ENCODE peak calls at places on chromosome 1, in four cellular contexts. M is progenitor cell of endocrine pancreas, S is WTC11, X is body of pancreas. J is an unnamed sample.

GRCh38 chr1:156821801-156822200 is 5.2 kb upstream of the SH2D2A start:
- DNase-seq in X (no peak), S (no peak), M (no peak), J (no peak)

GRCh38 chr1:43854473-43854872 is 79.1 kb upstream of the ARTN start:
- DNase-seq in X (no peak), S (no peak), M (no peak), J (no peak)

GRCh38 chr1:178521241-178521640 is 8.3 kb downstream of the TEX35 start:
- DNase-seq in M (no peak), X (no peak), S (no peak), J (no peak)

GRCh38 chr1:26991310-26992116 is 2.0 kb upstream of the TRNP1 start:
- DNase-seq in M (no peak), S (no peak), X (peak), J (no peak)

GRCh38 chr1:78834201-78834741 is 172.3 kb downstream of the ADGRL4 start:
- DNase-seq in X (no peak), S (no peak), M (no peak), J (no peak)

GRCh38 chr1:112504002-112504401 is 4.8 kb upstream of the WNT2B start:
- DNase-seq in M (no peak), S (no peak), X (no peak), J (no peak)

GRCh38 chr1:234957330-234958065 is 171.1 kb downstream of the TOMM20 start:
- DNase-seq in X (peak), M (peak), S (peak), J (no peak)

GRCh38 chr1:229448373-229448772 is 14.5 kb upstream of the ACTA1 start:
- DNase-seq in X (no peak), S (no peak), M (no peak), J (no peak)

GRCh38 chr1:103171041-103171590 is 62.8 kb upstream of the COL11A1 start:
- DNase-seq in S (no peak), X (no peak), M (no peak), J (no peak)

GRCh38 chr1:6342031-6342430 is 51.5 kb downstream of the ACOT7 start:
- DNase-seq in M (no peak), S (no peak), X (no peak), J (no peak)

GRCh38 chr1:175493321-175493998 is 249.9 kb downstream of the TNR start:
- DNase-seq in S (peak), X (no peak), M (no peak), J (no peak)

GRCh38 chr1:112673589-112674439 is 645 bp upstream of the MOV10 start:
- DNase-seq in X (peak), M (no peak), S (no peak), J (no peak)

GRCh38 chr1:10866314-10867091 is 70.1 kb upstream of the CASZ1 start:
- DNase-seq in M (no peak), X (peak), S (peak), J (peak)

GRCh38 chr1:221874285-221875003 is 132.6 kb upstream of the DUSP10 start:
- DNase-seq in S (no peak), M (no peak), X (no peak), J (no peak)

GRCh38 chr1:178716111-178716510 is 8.9 kb upstream of the RALGPS2 start:
- DNase-seq in X (no peak), S (no peak), M (no peak), J (no peak)

GRCh38 chr1:46432781-46433327 is 38.7 kb downstream of the FAAH start:
- DNase-seq in X (no peak), M (no peak), S (no peak), J (no peak)

GRCh38 chr1:69290266-69290665 is 277.5 kb upstream of the LRRC7 start:
- DNase-seq in X (no peak), M (no peak), S (no peak), J (no peak)

GRCh38 chr1:197367631-197368030 is 99.6 kb downstream of the CRB1 start:
- DNase-seq in S (no peak), M (no peak), X (no peak), J (no peak)

GRCh38 chr1:235989105-235989504 is 75.8 kb downstream of the NID1 start:
- DNase-seq in X (no peak), S (no peak), M (no peak), J (no peak)

GRCh38 chr1:56573311-56573710 is 6.1 kb downstream of the PLPP3 start:
- DNase-seq in X (peak), S (no peak), M (no peak), J (no peak)
- TF ChIP-seq CTCF in X (no peak), S (no peak), M (no peak), J (no peak)

GRCh38 chr1:155273134-155273982 is at the start of gene CLK2:
- DNase-seq in X (peak), S (peak), M (peak), J (peak)

GRCh38 chr1:155282488-155283086 is 5.3 kb downstream of the HCN3 start:
- DNase-seq in S (no peak), X (no peak), M (no peak), J (no peak)

GRCh38 chr1:155278689-155279160 is 1.5 kb downstream of the HCN3 start:
- DNase-seq in M (no peak), S (no peak), X (no peak), J (no peak)

GRCh38 chr1:155277070-155277895 is at the start of gene HCN3:
- DNase-seq in X (peak), M (peak), S (peak), J (peak)

GRCh38 chr1:155277896-155278688 is 829 bp downstream of the HCN3 start:
- DNase-seq in X (peak), S (peak), M (peak), J (peak)
- TF ChIP-seq CTCF in X (peak), S (peak), M (peak), J (peak)

DNA sequence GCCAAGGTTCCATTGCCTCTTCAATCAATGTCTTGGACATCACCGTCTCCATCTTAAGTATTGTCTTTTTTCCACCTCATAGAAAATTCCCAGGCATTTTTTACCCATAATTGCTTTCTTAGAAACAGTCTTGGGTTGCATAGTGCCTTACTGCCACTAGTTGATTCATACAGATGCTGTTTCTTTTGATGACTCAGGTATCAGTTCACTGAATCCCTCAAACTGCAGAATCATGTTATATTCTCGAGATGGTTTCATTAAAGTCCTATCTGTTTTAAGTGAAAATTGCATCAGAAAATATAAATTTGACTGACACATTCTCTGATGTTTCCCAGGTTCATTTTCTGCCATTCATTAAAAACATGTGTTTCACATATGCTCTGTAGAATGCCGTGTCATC is 1489.1 kb downstream of the BRINP3 start:
- DNase-seq in X (no peak), S (no peak), M (no peak), J (no peak)
- TF ChIP-seq CTCF in X (no peak), S (no peak), M (no peak), J (no peak)

GRCh38 chr1:24541711-24542346 is 14.1 kb upstream of the NCMAP start:
- DNase-seq in X (peak), M (no peak), S (peak), J (peak)
- TF ChIP-seq CTCF in X (peak), M (peak), S (peak), J (peak)

DNA sequence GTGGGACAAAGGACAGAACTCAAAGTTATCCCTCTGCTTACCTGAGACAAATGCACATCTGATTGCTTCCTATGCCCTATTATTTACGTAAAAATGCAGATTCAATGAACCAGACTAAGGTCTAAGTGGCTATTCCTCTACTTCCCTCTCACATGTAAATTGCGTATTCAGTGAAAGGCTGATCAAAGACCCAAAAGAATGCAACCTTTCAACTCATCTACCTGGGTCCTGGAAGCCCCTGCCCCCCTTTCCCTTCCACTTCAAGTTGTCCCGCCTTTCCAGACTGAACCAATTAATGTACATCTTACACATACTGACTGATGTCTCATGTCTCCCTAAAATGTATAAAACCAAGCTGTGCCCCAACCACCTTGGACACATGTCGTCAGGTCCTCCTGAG is 14.6 kb downstream of the SSX2IP start:
- DNase-seq in M (no peak), X (no peak), S (no peak), J (no peak)
- TF ChIP-seq CTCF in M (no peak), X (no peak), S (no peak), J (no peak)

J was measured in endothelial cell.